ENCODE peak calls at places on chromosomes 6 and 20, in nine cellular contexts. X is lower lobe of right lung, T is A673, C is cardiac muscle cell, R is GM23338, F is glutamatergic neuron, I is mammary epithelial cell, N is cardiac fibroblast, W is tibial artery. M is an unnamed sample.

GRCh38 chr6:15430181-15430580 is 184.3 kb downstream of the JARID2 start:
- DNase-seq in X (no peak), T (no peak), C (peak), R (no peak), F (no peak), I (no peak), N (peak), W (no peak), M (no peak)

GRCh38 chr20:19692685-19693119 is 65.4 kb upstream of the RIN2 start:
- DNase-seq in X (peak), T (peak), C (peak), R (peak), F (peak), I (peak), N (peak), W (no peak), M (peak)

GRCh38 chr20:23776067-23776771 is 25.5 kb upstream of the CST1 start:
- DNase-seq in X (no peak), T (no peak), C (no peak), R (peak), F (peak), I (no peak), N (no peak), W (no peak), M (no peak)

GRCh38 chr6:133546098-133546497 is 304.9 kb downstream of the EYA4 start:
- DNase-seq in X (no peak), T (no peak), C (no peak), R (no peak), F (no peak), I (no peak), N (no peak), W (no peak), M (no peak)

GRCh38 chr6:111087871-111088667 is 766 bp downstream of the SLC16A10 start:
- DNase-seq in X (peak), T (peak), C (peak), R (peak), F (peak), I (peak), N (no peak), W (no peak), M (peak)

GRCh38 chr6:33976425-33977360 is 169.2 kb downstream of the GRM4 start:
- DNase-seq in X (no peak), T (no peak), C (no peak), R (peak), F (no peak), I (no peak), N (no peak), W (peak), M (no peak)

GRCh38 chr20:60113024-60113724 is 155.0 kb downstream of the CDH26 start:
- DNase-seq in X (peak), T (no peak), C (no peak), R (no peak), F (no peak), I (no peak), N (no peak), W (no peak), M (no peak)

GRCh38 chr6:167282165-167282564 is 8.9 kb upstream of the UNC93A start:
- DNase-seq in X (no peak), T (no peak), C (no peak), R (no peak), F (no peak), I (no peak), N (no peak), W (no peak), M (no peak)

GRCh38 chr20:8953300-8953699 is 115.6 kb upstream of the PLCB4 start:
- DNase-seq in X (no peak), T (no peak), C (no peak), R (peak), F (no peak), I (no peak), N (no peak), W (no peak), M (no peak)

GRCh38 chr6:149027484-149027883 is 280.7 kb downstream of the UST start:
- DNase-seq in X (no peak), T (no peak), C (no peak), R (no peak), F (no peak), I (no peak), N (no peak), W (no peak), M (no peak)

GRCh38 chr6:63740709-63741108 is 105.1 kb downstream of the PHF3 start:
- DNase-seq in X (no peak), T (peak), C (peak), R (no peak), F (no peak), I (peak), N (peak), W (no peak), M (no peak)

GRCh38 chr20:33674294-33675126 is at the start of gene NECAB3:
- DNase-seq in X (peak), T (peak), C (peak), R (peak), F (peak), I (peak), N (peak), W (peak), M (peak)

GRCh38 chr6:161105408-161105807 is 113.8 kb downstream of the MAP3K4 start:
- DNase-seq in X (no peak), T (no peak), C (no peak), R (no peak), F (no peak), I (peak), N (no peak), W (no peak), M (no peak)

GRCh38 chr20:25076731-25077609 is 5.0 kb downstream of the VSX1 start:
- DNase-seq in X (no peak), T (no peak), C (peak), R (peak), F (no peak), I (peak), N (peak), W (no peak), M (no peak)

GRCh38 chr6:44049163-44049988 is 77.9 kb downstream of the MRPL14 start:
- DNase-seq in X (peak), T (no peak), C (peak), R (no peak), F (no peak), I (peak), N (peak), W (no peak), M (no peak)

GRCh38 chr6:16688984-16689636 is 72.2 kb downstream of the ATXN1 start:
- DNase-seq in X (no peak), T (no peak), C (peak), R (no peak), F (no peak), I (peak), N (peak), W (no peak), M (no peak)

GRCh38 chr6:35592178-35592577 is 79.5 kb upstream of the TULP1 start:
- DNase-seq in X (no peak), T (no peak), C (no peak), R (no peak), F (no peak), I (no peak), N (no peak), W (no peak), M (no peak)

GRCh38 chr6:45076217-45076616 is 251.9 kb upstream of the RUNX2 start:
- DNase-seq in X (no peak), T (peak), C (peak), R (no peak), F (no peak), I (no peak), N (no peak), W (no peak), M (no peak)

GRCh38 chr6:168147205-168147738 is 68.3 kb upstream of the FRMD1 start:
- DNase-seq in X (no peak), T (peak), C (no peak), R (no peak), F (no peak), I (no peak), N (no peak), W (no peak), M (no peak)

GRCh38 chr20:50293244-50294139 is 102.9 kb downstream of the CEBPB start:
- DNase-seq in X (no peak), T (no peak), C (no peak), R (no peak), F (no peak), I (no peak), N (no peak), W (no peak), M (no peak)

GRCh38 chr20:4666001-4666470 is 55.7 kb upstream of the PRND start:
- DNase-seq in X (no peak), T (peak), C (peak), R (no peak), F (no peak), I (peak), N (peak), W (no peak), M (no peak)

GRCh38 chr6:26086214-26086613 is 1.0 kb upstream of the HFE start:
- DNase-seq in X (no peak), T (no peak), C (no peak), R (no peak), F (no peak), I (no peak), N (no peak), W (no peak), M (no peak)

GRCh38 chr6:11514672-11515071 is 22.9 kb upstream of the TMEM170B start:
- DNase-seq in X (no peak), T (no peak), C (no peak), R (no peak), F (no peak), I (no peak), N (no peak), W (no peak), M (no peak)

GRCh38 chr6:157383471-157383870 is 2.5 kb downstream of the ZDHHC14 start:
- DNase-seq in X (no peak), T (no peak), C (no peak), R (no peak), F (no peak), I (no peak), N (no peak), W (no peak), M (no peak)

GRCh38 chr6:157380458-157380778 is 572 bp upstream of the ZDHHC14 start:
- DNase-seq in X (peak), T (no peak), C (no peak), R (peak), F (peak), I (no peak), N (no peak), W (peak), M (no peak)

GRCh38 chr6:157379656-157380457 is 1.1 kb upstream of the ZDHHC14 start:
- DNase-seq in X (peak), T (peak), C (peak), R (peak), F (peak), I (peak), N (peak), W (peak), M (peak)

GRCh38 chr6:157380779-157381561 is at the start of gene ZDHHC14:
- DNase-seq in X (peak), T (peak), C (peak), R (peak), F (peak), I (peak), N (peak), W (peak), M (peak)

GRCh38 chr6:157381631-157382621 is 936 bp downstream of the ZDHHC14 start:
- DNase-seq in X (peak), T (peak), C (peak), R (peak), F (peak), I (peak), N (peak), W (peak), M (peak)
- TF ChIP-seq CTCF in X (no peak), T (peak), C (peak), R (no peak), F (no peak), I (no peak), N (peak), W (no peak), M (no peak)

GRCh38 chr6:138590796-138591709 is 91.8 kb upstream of the NHSL1 start:
- DNase-seq in X (no peak), T (peak), C (peak), R (peak), F (peak), I (peak), N (peak), W (no peak), M (peak)

GRCh38 chr6:138592698-138593097 is 93.4 kb upstream of the NHSL1 start:
- DNase-seq in X (no peak), T (no peak), C (no peak), R (no peak), F (no peak), I (no peak), N (no peak), W (no peak), M (no peak)

GRCh38 chr6:138593100-138593877 is 94.0 kb upstream of the NHSL1 start:
- DNase-seq in X (no peak), T (peak), C (peak), R (peak), F (no peak), I (peak), N (peak), W (no peak), M (peak)

GRCh38 chr6:138586638-138587037 is 87.3 kb upstream of the NHSL1 start:
- DNase-seq in X (no peak), T (no peak), C (no peak), R (no peak), F (no peak), I (no peak), N (no peak), W (no peak), M (no peak)

DNA sequence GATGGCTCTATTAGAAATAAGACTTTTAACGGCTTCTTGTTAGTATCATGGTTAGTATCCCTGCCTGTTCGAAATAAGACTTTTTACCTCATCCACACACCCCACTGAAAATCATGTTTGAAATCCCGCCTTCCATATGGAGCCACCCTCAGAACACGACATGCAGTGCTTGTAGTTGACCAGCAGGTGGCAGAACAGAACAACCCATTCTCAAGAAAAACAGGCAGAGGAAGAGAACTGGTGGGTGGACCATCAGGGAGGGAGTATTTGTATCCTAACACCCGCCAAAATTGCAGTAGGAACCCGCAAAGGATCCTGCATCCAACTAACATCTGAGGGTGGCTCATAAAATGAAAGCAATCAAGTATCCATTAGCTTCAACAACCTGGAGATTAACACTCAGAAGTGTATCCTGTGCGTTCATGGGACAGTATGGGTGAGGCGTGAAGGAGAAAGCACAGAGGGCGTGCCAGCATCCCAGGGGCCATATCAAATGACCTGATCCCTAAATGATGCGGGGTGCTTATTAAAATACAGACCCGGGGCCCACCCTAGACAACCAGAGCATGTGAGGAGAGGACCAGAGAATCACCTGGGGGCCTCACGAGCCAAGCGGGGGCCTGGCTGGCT is 89.6 kb upstream of the NHSL1 start:
- DNase-seq in X (no peak), T (peak), C (peak), R (peak), F (peak), I (peak), N (peak), W (peak), M (peak)
- TF ChIP-seq CTCF in X (peak), T (peak), C (peak), R (peak), F (peak), I (peak), N (peak), W (peak), M (peak)

GRCh38 chr6:131910956-131911355 is 40.2 kb downstream of the CCN2 start:
- DNase-seq in X (no peak), T (peak), C (no peak), R (no peak), F (no peak), I (no peak), N (no peak), W (no peak), M (no peak)

GRCh38 chr6:131911951-131912350 is 39.2 kb downstream of the CCN2 start:
- DNase-seq in X (no peak), T (no peak), C (peak), R (no peak), F (no peak), I (no peak), N (no peak), W (no peak), M (no peak)

GRCh38 chr6:131914234-131914633 is 36.9 kb downstream of the CCN2 start:
- DNase-seq in X (no peak), T (no peak), C (no peak), R (no peak), F (no peak), I (peak), N (no peak), W (no peak), M (no peak)

GRCh38 chr6:131909408-131910218 is 41.6 kb downstream of the CCN2 start:
- DNase-seq in X (no peak), T (peak), C (peak), R (peak), F (peak), I (peak), N (peak), W (peak), M (peak)

GRCh38 chr6:131910219-131910589 is 41.0 kb downstream of the CCN2 start:
- DNase-seq in X (no peak), T (no peak), C (no peak), R (no peak), F (no peak), I (no peak), N (no peak), W (no peak), M (no peak)
- TF ChIP-seq CTCF in X (no peak), T (no peak), C (no peak), R (no peak), F (peak), I (no peak), N (no peak), W (no peak), M (peak)

GRCh38 chr6:162443101-162443500 is 284.5 kb downstream of the PRKN start:
- DNase-seq in X (no peak), T (no peak), C (no peak), R (no peak), F (no peak), I (no peak), N (no peak), W (no peak), M (no peak)

GRCh38 chr6:162448294-162448693 is 279.3 kb downstream of the PRKN start:
- DNase-seq in X (no peak), T (no peak), C (no peak), R (no peak), F (no peak), I (no peak), N (no peak), W (no peak), M (no peak)

GRCh38 chr6:162442675-162443074 is 284.9 kb downstream of the PRKN start:
- DNase-seq in X (no peak), T (peak), C (peak), R (peak), F (peak), I (no peak), N (peak), W (no peak), M (peak)
- TF ChIP-seq CTCF in X (peak), T (peak), C (no peak), R (peak), F (peak), I (no peak), N (no peak), W (no peak), M (peak)

DNA sequence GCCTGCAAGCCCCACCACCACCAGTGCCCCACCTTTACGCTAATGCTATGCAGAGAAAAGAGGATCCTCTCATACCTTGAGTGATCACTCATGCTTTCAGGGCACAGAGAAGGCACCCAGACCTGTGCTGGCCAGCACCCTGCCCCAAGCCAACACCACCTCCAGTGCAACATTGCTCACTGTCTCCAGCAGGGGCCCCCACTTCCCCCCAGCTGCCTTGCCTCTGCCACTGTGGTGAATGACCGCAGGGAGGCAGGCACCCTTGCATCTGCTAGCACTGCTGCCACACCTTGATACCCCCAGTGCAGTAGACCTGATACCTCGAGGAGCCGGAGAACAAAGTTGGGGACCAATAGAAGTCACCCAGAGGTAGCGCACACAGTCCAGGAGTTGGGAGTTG is 139.2 kb upstream of the PLN start:
- DNase-seq in X (no peak), T (no peak), C (no peak), R (peak), F (no peak), I (no peak), N (no peak), W (no peak), M (no peak)
- TF ChIP-seq CTCF in X (no peak), T (no peak), C (no peak), R (peak), F (no peak), I (no peak), N (peak), W (no peak), M (no peak)

M was measured in endothelial cell.